ENCODE peak calls at places on chromosomes 4 and X, in eight cellular contexts. J is gastrocnemius medialis, A is T-helper 17 cell, F is lower lobe of right lung, B is sciatic nerve, W is left lung, K is left lobe of liver, Y is left cardiac atrium. I is an unnamed sample.

GRCh38 chr4:38357546-38357945 is 306.5 kb upstream of the KLF3 start:
- ATAC-seq in J (no peak), A (no peak), F (no peak), B (no peak), W (no peak), K (no peak), Y (no peak), I (no peak)

GRCh38 chr4:176238819-176239218 is 30.2 kb downstream of the ASB5 start:
- ATAC-seq in J (peak; percentile 53), A (no peak), F (no peak), B (no peak), W (no peak), K (no peak), Y (peak; percentile 59), I (no peak)

GRCh38 chr4:24778427-24779225 is 16.7 kb upstream of the SOD3 start:
- ATAC-seq in J (peak; percentile 72), A (no peak), F (peak; percentile 56), B (peak; percentile 95), W (peak; percentile 3), K (no peak), Y (peak; percentile 86), I (peak; percentile 83)

GRCh38 chrX:10190367-10190766 is 33.6 kb downstream of the CLCN4 start:
- ATAC-seq in J (peak; percentile 48), A (no peak), F (peak; percentile 80), B (peak; percentile 85), W (peak; percentile 89), K (peak; percentile 67), Y (peak; percentile 88), I (peak; percentile 54)

GRCh38 chr4:73848183-73848777 is 4.8 kb upstream of the PF4V1 start:
- ATAC-seq in J (no peak), A (no peak), F (no peak), B (no peak), W (no peak), K (peak; percentile 64), Y (no peak), I (no peak)

GRCh38 chr4:168710353-168710946 is 213.6 kb downstream of the PALLD start:
- ATAC-seq in J (peak; percentile 74), A (no peak), F (no peak), B (peak; percentile 84), W (peak; percentile 66), K (peak; percentile 86), Y (peak; percentile 48), I (peak; percentile 59)

GRCh38 chr4:102299708-102300107 is 45.6 kb downstream of the SLC39A8 start:
- ATAC-seq in J (no peak), A (peak; percentile 78), F (peak; percentile 89), B (no peak), W (peak; percentile 78), K (peak; percentile 59), Y (peak; percentile 96), I (peak; percentile 51)

GRCh38 chrX:129523076-129524055 is at the start of gene SMARCA1:
- ATAC-seq in J (peak; percentile 81), A (no peak), F (peak; percentile 91), B (peak; percentile 88), W (peak; percentile 79), K (peak; percentile 69), Y (peak; percentile 90), I (peak; percentile 82)

GRCh38 chr4:183185018-183185417 is 86.0 kb downstream of the WWC2 start:
- ATAC-seq in J (no peak), A (peak; percentile 65), F (no peak), B (no peak), W (no peak), K (no peak), Y (no peak), I (no peak)

GRCh38 chrX:101685923-101686322 is 26.3 kb upstream of the ARMCX2 start:
- ATAC-seq in J (no peak), A (no peak), F (no peak), B (no peak), W (no peak), K (no peak), Y (no peak), I (no peak)

GRCh38 chr4:10048931-10049655 is 27.8 kb upstream of the SLC2A9 start:
- ATAC-seq in J (no peak), A (no peak), F (no peak), B (no peak), W (no peak), K (no peak), Y (no peak), I (no peak)

GRCh38 chr4:142696334-142697122 is 149.6 kb downstream of the INPP4B start:
- ATAC-seq in J (no peak), A (peak; percentile 71), F (no peak), B (peak; percentile 20), W (no peak), K (no peak), Y (no peak), I (no peak)

GRCh38 chr4:77699731-77700210 is 94.2 kb downstream of the CXCL13 start:
- ATAC-seq in J (no peak), A (no peak), F (no peak), B (no peak), W (no peak), K (no peak), Y (no peak), I (no peak)

GRCh38 chr4:84938316-84938715 is 28.2 kb downstream of the WDFY3 start:
- ATAC-seq in J (peak; percentile 61), A (no peak), F (no peak), B (peak; percentile 56), W (peak; percentile 36), K (no peak), Y (peak; percentile 86), I (peak; percentile 68)

GRCh38 chrX:20421275-20421674 is 154.6 kb upstream of the RPS6KA3 start:
- ATAC-seq in J (no peak), A (no peak), F (no peak), B (no peak), W (no peak), K (no peak), Y (no peak), I (no peak)

GRCh38 chrX:107851215-107851614 is 25.5 kb downstream of the MID2 start:
- ATAC-seq in J (no peak), A (no peak), F (no peak), B (no peak), W (no peak), K (no peak), Y (no peak), I (no peak)

GRCh38 chrX:17078031-17078730 is 131.7 kb downstream of the REPS2 start:
- ATAC-seq in J (peak; percentile 61), A (no peak), F (no peak), B (no peak), W (peak; percentile 26), K (no peak), Y (peak; percentile 40), I (no peak)

GRCh38 chr4:7094931-7095330 is 27.1 kb upstream of the GRPEL1 start:
- ATAC-seq in J (no peak), A (no peak), F (no peak), B (peak; percentile 50), W (no peak), K (no peak), Y (no peak), I (no peak)

GRCh38 chrX:41327359-41327758 is 6.6 kb upstream of the DDX3X start:
- ATAC-seq in J (no peak), A (no peak), F (no peak), B (no peak), W (no peak), K (no peak), Y (no peak), I (no peak)

GRCh38 chr4:59120287-59120814 is 2010.2 kb upstream of the IGFBP7 start:
- ATAC-seq in J (no peak), A (no peak), F (no peak), B (no peak), W (no peak), K (no peak), Y (no peak), I (no peak)

GRCh38 chrX:17930850-17931249 is 69.8 kb upstream of the RAI2 start:
- ATAC-seq in J (no peak), A (no peak), F (no peak), B (no peak), W (no peak), K (no peak), Y (no peak), I (no peak)

GRCh38 chr4:17077105-17077504 is 178.7 kb upstream of the LDB2 start:
- ATAC-seq in J (no peak), A (no peak), F (no peak), B (no peak), W (no peak), K (no peak), Y (no peak), I (no peak)

GRCh38 chr4:2247128-2248043 is 5.5 kb upstream of the HAUS3 start:
- ATAC-seq in J (no peak), A (no peak), F (no peak), B (no peak), W (no peak), K (no peak), Y (no peak), I (no peak)

GRCh38 chrX:121000589-121000988 is 15.0 kb upstream of the CT47A1 start:
- ATAC-seq in J (no peak), A (no peak), F (no peak), B (no peak), W (peak; percentile 49), K (peak; percentile 72), Y (no peak), I (no peak)

GRCh38 chrX:102650903-102651241 is 411 bp upstream of the GPRASP1 start:
- ATAC-seq in J (peak; percentile 29), A (no peak), F (peak; percentile 30), B (peak; percentile 40), W (no peak), K (no peak), Y (peak; percentile 32), I (peak; percentile 34)

GRCh38 chr4:73068496-73069337 is 799 bp downstream of the COX18 start:
- ATAC-seq in J (peak; percentile 4), A (no peak), F (no peak), B (no peak), W (peak; percentile 35), K (peak; percentile 17), Y (peak; percentile 4), I (no peak)

GRCh38 chr4:102779204-102779603 is 18.4 kb upstream of the MANBA start:
- ATAC-seq in J (no peak), A (no peak), F (no peak), B (no peak), W (no peak), K (no peak), Y (no peak), I (no peak)

GRCh38 chr4:72846280-72847111 is 223.0 kb downstream of the COX18 start:
- ATAC-seq in J (no peak), A (no peak), F (no peak), B (no peak), W (no peak), K (no peak), Y (no peak), I (no peak)

GRCh38 chrX:6292599-6292998 is 63.9 kb upstream of the NLGN4X start:
- ATAC-seq in J (no peak), A (no peak), F (no peak), B (no peak), W (no peak), K (no peak), Y (no peak), I (no peak)

GRCh38 chr4:82043081-82043808 is 330.5 kb downstream of the HNRNPD start:
- ATAC-seq in J (no peak), A (no peak), F (peak; percentile 28), B (no peak), W (peak; percentile 63), K (peak; percentile 83), Y (peak; percentile 31), I (no peak)

GRCh38 chr4:10656420-10656819 is 28.1 kb downstream of the CLNK start:
- ATAC-seq in J (no peak), A (no peak), F (no peak), B (no peak), W (no peak), K (no peak), Y (no peak), I (no peak)

GRCh38 chrX:153672531-153673397 is 849 bp downstream of the PNCK start:
- ATAC-seq in J (no peak), A (no peak), F (no peak), B (no peak), W (no peak), K (no peak), Y (no peak), I (peak; percentile 19)

GRCh38 chr4:7828926-7829325 is 110.7 kb downstream of the AFAP1 start:
- ATAC-seq in J (no peak), A (peak; percentile 40), F (no peak), B (no peak), W (no peak), K (no peak), Y (peak; percentile 3), I (no peak)

GRCh38 chr4:22881416-22881815 is 188.7 kb downstream of the GBA3 start:
- ATAC-seq in J (no peak), A (no peak), F (no peak), B (no peak), W (no peak), K (no peak), Y (no peak), I (no peak)

I was measured in gastroesophageal sphincter.